ENCODE peak calls at places on chromosomes 4 and X, in four cellular contexts. F, G, K and S are unnamed samples.

GRCh38 chr4:106502106-106502699 is 133.6 kb upstream of the GIMD1 start:
- DNase-seq in F (peak; percentile 15), G (peak; percentile 35), K (peak; percentile 79), S (peak; percentile 77)

GRCh38 chr4:140037353-140038030 is 116.5 kb downstream of the MAML3 start:
- DNase-seq in F (peak; percentile 66), G (peak; percentile 94), K (peak; percentile 64), S (no peak)

GRCh38 chr4:110540606-110541440 is 64.9 kb downstream of the ENPEP start:
- DNase-seq in F (peak; percentile 67), G (peak; percentile 87), K (no peak), S (no peak)

GRCh38 chr4:102935716-102936115 is 66.9 kb downstream of the CISD2 start:
- DNase-seq in F (no peak), G (no peak), K (no peak), S (no peak)

GRCh38 chr4:101000496-101000895 is 346.8 kb downstream of the PPP3CA start:
- DNase-seq in F (no peak), G (no peak), K (no peak), S (peak; percentile 25)

GRCh38 chr4:176534566-176534965 is 214.8 kb downstream of the SPCS3 start:
- DNase-seq in F (peak; percentile 73), G (peak; percentile 71), K (no peak), S (no peak)

GRCh38 chrX:21711848-21712197 is 46.1 kb downstream of the SMPX start:
- DNase-seq in F (no peak), G (peak; percentile 8), K (no peak), S (no peak)

GRCh38 chr4:61220556-61220955 is 20.4 kb downstream of the ADGRL3 start:
- DNase-seq in F (no peak), G (no peak), K (no peak), S (no peak)

GRCh38 chr4:136934601-136935000 is 597.7 kb downstream of the PCDH18 start:
- DNase-seq in F (no peak), G (no peak), K (no peak), S (no peak)

GRCh38 chrX:20951016-20951795 is 423.0 kb upstream of the CNKSR2 start:
- DNase-seq in F (no peak), G (no peak), K (no peak), S (no peak)

GRCh38 chr4:123832173-123833026 is 435.8 kb downstream of the SPRY1 start:
- DNase-seq in F (peak; percentile 96), G (peak; percentile 97), K (peak; percentile 65), S (peak; percentile 3)

GRCh38 chr4:93132631-93133030 is 695.9 kb upstream of the ATOH1 start:
- DNase-seq in F (no peak), G (no peak), K (no peak), S (no peak)

GRCh38 chr4:182337366-182337765 is 94.2 kb downstream of the TENM3 start:
- DNase-seq in F (no peak), G (no peak), K (no peak), S (no peak)

GRCh38 chr4:5504486-5504885 is 203.9 kb downstream of the EVC2 start:
- DNase-seq in F (no peak), G (no peak), K (no peak), S (no peak)

GRCh38 chr4:77314697-77315096 is 157.7 kb downstream of the CCNG2 start:
- DNase-seq in F (no peak), G (no peak), K (no peak), S (no peak)